ENCODE peak calls at places on chromosomes 1 and 21, in ten cellular contexts. S, V, M, X, B, H, D, I, T and W are unnamed samples.

GRCh38 chr21:41834926-41835663 is 44.0 kb downstream of the PRDM15 start:
- DNase-seq in S (no peak), V (no peak), M (no peak), X (no peak), B (no peak), H (no peak), D (no peak), I (no peak), T (no peak), W (no peak)

GRCh38 chr1:202150187-202150586 is 5.7 kb upstream of the ARL8A start:
- DNase-seq in S (no peak), V (no peak), M (no peak), X (no peak), B (no peak), H (no peak), D (no peak), I (no peak), T (no peak), W (no peak)

GRCh38 chr1:32337855-32338636 is 2.0 kb upstream of the MARCKSL1 start:
- DNase-seq in S (no peak), V (no peak), M (peak), X (no peak), B (peak), H (peak), D (no peak), I (peak), T (no peak), W (no peak)

GRCh38 chr1:180150982-180151381 is 3.7 kb upstream of the QSOX1 start:
- DNase-seq in S (no peak), V (no peak), M (peak), X (no peak), B (no peak), H (no peak), D (no peak), I (peak), T (peak), W (no peak)

GRCh38 chr1:90046635-90047034 is 51.7 kb downstream of the ZNF326 start:
- DNase-seq in S (no peak), V (peak), M (no peak), X (no peak), B (no peak), H (no peak), D (no peak), I (no peak), T (no peak), W (no peak)

GRCh38 chr1:35408925-35409324 is 140.4 kb downstream of the ZMYM4 start:
- DNase-seq in S (no peak), V (no peak), M (no peak), X (no peak), B (no peak), H (no peak), D (no peak), I (no peak), T (no peak), W (no peak)

GRCh38 chr1:207032528-207033017 is at the start of gene C1orf116:
- DNase-seq in S (no peak), V (peak), M (no peak), X (no peak), B (no peak), H (peak), D (no peak), I (peak), T (no peak), W (no peak)

GRCh38 chr1:47852006-47852686 is 145.0 kb downstream of the TRABD2B start:
- DNase-seq in S (no peak), V (no peak), M (no peak), X (no peak), B (no peak), H (no peak), D (no peak), I (no peak), T (no peak), W (no peak)

GRCh38 chr1:161427733-161428516 is 60.2 kb upstream of the CFAP126 start:
- DNase-seq in S (no peak), V (peak), M (peak), X (no peak), B (peak), H (no peak), D (no peak), I (no peak), T (peak), W (no peak)

GRCh38 chr1:44036409-44037111 is 5.3 kb upstream of the SLC6A9 start:
- DNase-seq in S (peak), V (peak), M (peak), X (peak), B (peak), H (peak), D (no peak), I (peak), T (peak), W (no peak)

GRCh38 chr1:37764888-37765441 is at the start of gene EPHA10:
- DNase-seq in S (no peak), V (peak), M (no peak), X (no peak), B (no peak), H (peak), D (no peak), I (no peak), T (no peak), W (no peak)

GRCh38 chr1:183022202-183023145 is 746 bp upstream of the LAMC1 start:
- DNase-seq in S (peak), V (peak), M (peak), X (peak), B (peak), H (peak), D (peak), I (peak), T (peak), W (peak)

GRCh38 chr1:38117444-38117887 is 70.9 kb upstream of the POU3F1 start:
- DNase-seq in S (no peak), V (no peak), M (no peak), X (no peak), B (no peak), H (no peak), D (no peak), I (no peak), T (no peak), W (no peak)

GRCh38 chr1:210728437-210729149 is 399.9 kb downstream of the HHAT start:
- DNase-seq in S (no peak), V (no peak), M (no peak), X (no peak), B (no peak), H (no peak), D (no peak), I (no peak), T (no peak), W (no peak)

GRCh38 chr1:147622731-147623130 is 47.6 kb downstream of the ACP6 start:
- DNase-seq in S (no peak), V (no peak), M (peak), X (no peak), B (no peak), H (no peak), D (no peak), I (no peak), T (peak), W (no peak)

GRCh38 chr1:89812992-89813391 is 7.8 kb upstream of the LRRC8D start:
- DNase-seq in S (no peak), V (no peak), M (peak), X (no peak), B (no peak), H (no peak), D (no peak), I (no peak), T (peak), W (no peak)

GRCh38 chr1:228765543-228765942 is 30.3 kb downstream of the RHOU start:
- DNase-seq in S (no peak), V (no peak), M (no peak), X (no peak), B (peak), H (peak), D (no peak), I (no peak), T (no peak), W (no peak)

GRCh38 chr1:203906932-203907331 is 45.5 kb downstream of the SNRPE start:
- DNase-seq in S (no peak), V (no peak), M (peak), X (no peak), B (no peak), H (no peak), D (no peak), I (peak), T (peak), W (peak)

GRCh38 chr1:9101510-9102146 is 27.3 kb downstream of the GPR157 start:
- DNase-seq in S (no peak), V (peak), M (peak), X (peak), B (peak), H (peak), D (no peak), I (peak), T (peak), W (no peak)

GRCh38 chr21:33229776-33230517 is at the start of gene IFNAR2:
- DNase-seq in S (peak), V (peak), M (peak), X (peak), B (peak), H (peak), D (no peak), I (peak), T (peak), W (no peak)

GRCh38 chr1:22773981-22774471 is 63.4 kb downstream of the EPHB2 start:
- DNase-seq in S (peak), V (no peak), M (peak), X (peak), B (no peak), H (peak), D (no peak), I (no peak), T (peak), W (no peak)

DNA sequence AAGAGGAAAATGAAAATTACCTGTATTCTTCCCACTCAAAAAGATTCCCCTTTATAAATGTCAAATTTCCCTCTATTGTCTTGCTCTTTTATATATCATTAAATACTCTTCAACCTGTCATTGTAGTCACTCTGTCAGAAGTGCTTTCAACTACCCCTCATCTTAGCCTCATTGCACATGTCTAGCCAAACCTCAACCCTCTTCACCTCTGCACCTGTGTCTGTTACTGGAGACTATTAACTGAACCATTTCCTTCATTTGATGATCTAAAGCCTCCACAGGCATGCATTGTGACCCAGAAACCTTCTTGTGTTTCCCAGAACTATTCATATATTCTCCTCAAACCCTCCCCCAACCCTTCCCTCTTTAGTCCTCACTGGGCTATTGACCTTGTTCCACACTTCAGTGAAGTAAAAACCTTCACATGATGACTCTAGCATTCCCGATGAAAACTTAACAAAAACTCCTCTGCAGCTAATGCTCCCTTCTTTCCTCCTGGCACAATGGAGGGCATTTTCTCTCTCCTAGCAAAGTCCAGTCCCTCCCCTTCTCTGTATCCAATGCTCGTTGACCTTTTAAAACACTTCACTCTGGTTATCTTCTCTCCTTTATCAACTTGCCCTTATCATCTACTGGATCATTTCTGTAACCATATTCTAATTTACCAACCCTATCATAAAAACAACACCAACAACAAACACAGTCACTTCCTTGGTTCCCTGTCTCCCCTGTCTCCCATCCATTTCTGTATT is 86.1 kb downstream of the BACH1 start:
- DNase-seq in S (no peak), V (no peak), M (no peak), X (no peak), B (no peak), H (no peak), D (no peak), I (no peak), T (no peak), W (no peak)
- H3K4me3 ChIP-seq in S (no peak), V (no peak), M (no peak), X (no peak), B (no peak), H (no peak), D (no peak), I (no peak), T (no peak), W (no peak)

DNA sequence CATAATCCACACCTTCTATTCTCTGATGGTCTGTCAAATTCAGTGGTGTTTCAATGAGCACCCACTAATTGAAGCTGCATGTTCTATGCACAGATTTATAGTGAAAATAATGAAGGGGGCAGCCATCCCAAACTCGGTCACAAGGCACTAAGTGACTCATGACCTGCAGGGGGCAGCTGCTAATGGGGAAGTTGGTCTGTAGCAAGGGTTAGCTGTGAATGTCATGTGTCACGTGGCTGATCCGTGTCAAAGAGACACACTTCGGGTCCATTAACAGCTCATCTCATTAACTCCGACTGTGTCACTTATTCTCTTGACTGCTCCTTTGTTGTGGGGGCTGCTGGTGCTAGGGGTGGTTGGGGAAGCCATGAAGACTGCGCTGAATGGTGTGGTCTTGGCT is 306.6 kb downstream of the PCP4 start:
- DNase-seq in S (no peak), V (peak), M (no peak), X (no peak), B (no peak), H (no peak), D (no peak), I (no peak), T (no peak), W (no peak)
- TF ChIP-seq CTCF in S (no peak), V (peak), M (no peak), X (no peak), B (no peak), H (no peak), D (no peak), I (no peak), T (no peak), W (no peak)

DNA sequence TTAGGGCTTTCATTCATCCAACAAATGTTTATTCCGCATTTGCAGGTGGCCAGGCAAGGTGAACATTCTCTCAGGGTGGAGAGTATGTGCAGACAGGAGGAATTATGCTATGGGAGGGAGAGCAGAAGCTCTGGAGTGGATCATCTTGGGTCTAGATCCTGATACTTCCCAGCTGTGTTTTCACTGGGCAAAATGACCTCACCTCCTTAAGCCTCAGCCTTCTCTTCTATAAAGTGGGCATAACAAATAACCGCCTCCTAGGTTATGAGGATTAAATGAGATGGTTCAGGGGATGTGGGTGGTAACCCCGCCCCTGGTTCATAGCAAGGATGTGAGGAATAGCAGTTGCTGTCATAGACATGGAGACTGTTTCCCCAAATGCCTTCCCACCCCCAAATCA is 1.7 kb upstream of the TMEM51 start:
- DNase-seq in S (no peak), V (no peak), M (no peak), X (no peak), B (no peak), H (no peak), D (no peak), I (no peak), T (no peak), W (no peak)
- H3K4me3 ChIP-seq in S (no peak), V (peak), M (no peak), X (no peak), B (no peak), H (peak), D (peak), I (peak), T (no peak), W (peak)

GRCh38 chr1:2556277-2557145 is at the start of gene TNFRSF14:
- DNase-seq in S (peak), V (no peak), M (peak), X (peak), B (peak), H (peak), D (no peak), I (peak), T (peak), W (no peak)
- TF ChIP-seq CTCF in S (no peak), V (no peak), M (peak), X (peak), B (peak), H (no peak), D (peak), I (no peak), T (peak), W (peak)

GRCh38 chr1:155242805-155243358 is 12.4 kb downstream of the ENTREP3 start:
- DNase-seq in S (no peak), V (no peak), M (peak), X (no peak), B (no peak), H (no peak), D (no peak), I (no peak), T (no peak), W (no peak)
- H3K4me3 ChIP-seq in S (peak), V (peak), M (peak), X (no peak), B (peak), H (no peak), D (peak), I (peak), T (peak), W (peak)

DNA sequence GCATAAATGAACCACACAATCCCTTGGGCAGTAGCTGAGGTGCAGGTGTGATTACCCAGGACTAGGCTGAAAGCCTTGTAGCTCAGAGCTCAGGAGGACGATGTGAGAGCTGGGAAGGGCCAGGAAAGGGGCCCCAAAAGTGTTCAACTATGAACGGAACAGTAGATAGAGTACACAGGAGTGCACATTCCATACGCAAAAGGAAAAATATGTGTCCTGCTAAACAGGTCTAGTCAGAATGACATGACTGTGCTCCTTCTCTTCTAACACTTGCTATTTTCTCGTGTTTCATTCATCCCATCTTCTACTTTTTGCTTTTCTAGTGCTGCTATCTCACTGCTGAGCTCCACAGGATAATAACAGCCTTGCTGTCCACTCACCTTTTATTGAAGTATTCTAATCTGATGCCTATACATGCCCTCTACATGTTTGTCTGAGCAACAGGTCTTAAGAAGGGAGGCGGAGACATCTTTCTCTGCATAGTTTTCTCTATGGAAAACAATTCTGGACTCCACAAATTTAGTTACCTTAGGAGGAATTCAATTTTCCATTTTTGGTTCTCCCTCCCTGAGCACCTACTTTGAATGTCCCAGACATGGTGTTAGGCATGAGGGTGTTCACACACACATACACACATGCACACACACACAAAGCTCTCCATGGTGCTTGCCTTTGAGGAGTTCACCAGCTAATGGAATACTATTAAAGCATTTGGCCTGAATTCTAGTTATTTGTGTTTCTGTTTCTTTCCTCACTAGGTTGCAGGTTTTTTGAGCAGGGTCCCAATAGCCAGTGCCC is 3.4 kb downstream of the S100A10 start:
- DNase-seq in S (no peak), V (no peak), M (no peak), X (no peak), B (no peak), H (no peak), D (no peak), I (peak), T (no peak), W (no peak)
- TF ChIP-seq CTCF in S (no peak), V (no peak), M (no peak), X (no peak), B (no peak), H (no peak), D (no peak), I (no peak), T (no peak), W (no peak)

GRCh38 chr1:84603223-84603622 is 29.0 kb upstream of the CTBS start:
- DNase-seq in S (no peak), V (no peak), M (peak), X (no peak), B (no peak), H (no peak), D (no peak), I (peak), T (peak), W (no peak)
- H3K4me3 ChIP-seq in S (no peak), V (no peak), M (no peak), X (no peak), B (no peak), H (no peak), D (peak), I (peak), T (peak), W (no peak)